ENCODE peak calls at places on chromosomes 13 and 19, in eight cellular contexts. O, V, P, B, E, T, G and F are unnamed samples.

GRCh38 chr13:23655321-23655720 is 85.1 kb downstream of the TNFRSF19 start:
- DNase-seq in O (no peak), V (no peak), P (no peak), B (no peak), E (no peak), T (no peak), G (no peak), F (no peak)

GRCh38 chr19:1967087-1967608 is 26.2 kb downstream of the CSNK1G2 start:
- DNase-seq in O (no peak), V (no peak), P (no peak), B (no peak), E (no peak), T (no peak), G (no peak), F (no peak)

GRCh38 chr13:99392126-99392805 is 85.1 kb upstream of the GPR183 start:
- DNase-seq in O (no peak), V (no peak), P (no peak), B (no peak), E (no peak), T (no peak), G (no peak), F (no peak)

GRCh38 chr19:11052391-11052790 is 36.9 kb upstream of the LDLR start:
- DNase-seq in O (no peak), V (no peak), P (no peak), B (no peak), E (no peak), T (no peak), G (no peak), F (no peak)

GRCh38 chr19:39390460-39390758 is 497 bp downstream of the PAF1 start:
- DNase-seq in O (no peak), V (no peak), P (peak), B (no peak), E (no peak), T (no peak), G (no peak), F (no peak)

GRCh38 chr19:46426506-46427162 is 2.1 kb downstream of the PNMA8C start:
- DNase-seq in O (peak), V (no peak), P (no peak), B (no peak), E (peak), T (peak), G (peak), F (peak)

GRCh38 chr13:51342706-51343105 is 3.2 kb downstream of the SERPINE3 start:
- DNase-seq in O (no peak), V (no peak), P (no peak), B (no peak), E (no peak), T (peak), G (no peak), F (no peak)

GRCh38 chr19:13958043-13958442 is 5.7 kb downstream of the DCAF15 start:
- DNase-seq in O (no peak), V (no peak), P (no peak), B (no peak), E (no peak), T (no peak), G (no peak), F (no peak)

GRCh38 chr19:40278361-40279045 is 6.6 kb downstream of the AKT2 start:
- DNase-seq in O (no peak), V (no peak), P (no peak), B (no peak), E (no peak), T (no peak), G (no peak), F (no peak)

GRCh38 chr13:112510002-112510780 is 77.8 kb downstream of the TUBGCP3 start:
- DNase-seq in O (peak), V (peak), P (no peak), B (no peak), E (no peak), T (peak), G (peak), F (no peak)

GRCh38 chr19:1237027-1237659 is 662 bp downstream of the CBARP start:
- DNase-seq in O (no peak), V (no peak), P (no peak), B (no peak), E (no peak), T (no peak), G (no peak), F (no peak)

GRCh38 chr13:26867451-26868067 is 107.0 kb upstream of the GPR12 start:
- DNase-seq in O (peak), V (no peak), P (no peak), B (no peak), E (peak), T (peak), G (no peak), F (no peak)

GRCh38 chr19:3503036-3503572 is 2.6 kb upstream of the DOHH start:
- DNase-seq in O (no peak), V (no peak), P (no peak), B (no peak), E (no peak), T (no peak), G (no peak), F (no peak)

GRCh38 chr13:63853816-63854215 is 2438.2 kb upstream of the PCDH20 start:
- DNase-seq in O (no peak), V (no peak), P (no peak), B (no peak), E (no peak), T (no peak), G (no peak), F (no peak)

GRCh38 chr13:85997587-85997986 is 198.4 kb upstream of the SLITRK6 start:
- DNase-seq in O (no peak), V (no peak), P (no peak), B (no peak), E (no peak), T (no peak), G (no peak), F (no peak)

GRCh38 chr13:22793598-22794134 is 387.1 kb upstream of the SGCG start:
- DNase-seq in O (peak), V (no peak), P (no peak), B (no peak), E (no peak), T (no peak), G (no peak), F (no peak)

GRCh38 chr13:69912576-69913074 is 195.0 kb upstream of the ATXN8OS start:
- DNase-seq in O (no peak), V (no peak), P (no peak), B (no peak), E (no peak), T (no peak), G (no peak), F (no peak)

GRCh38 chr13:111627596-111627995 is 307.2 kb downstream of the TEX29 start:
- DNase-seq in O (no peak), V (no peak), P (no peak), B (no peak), E (no peak), T (no peak), G (no peak), F (no peak)

GRCh38 chr13:74443623-74444022 is 309.4 kb upstream of the KLF12 start:
- DNase-seq in O (no peak), V (no peak), P (no peak), B (no peak), E (no peak), T (peak), G (no peak), F (no peak)

GRCh38 chr13:90420683-90421082 is 926.8 kb upstream of the MIR17HG start:
- DNase-seq in O (no peak), V (no peak), P (no peak), B (no peak), E (no peak), T (no peak), G (no peak), F (no peak)

GRCh38 chr13:26660185-26660584 is 100.4 kb downstream of the GPR12 start:
- DNase-seq in O (no peak), V (no peak), P (no peak), B (no peak), E (no peak), T (no peak), G (no peak), F (no peak)

GRCh38 chr13:59166174-59166573 is 997.6 kb downstream of the DIAPH3 start:
- DNase-seq in O (no peak), V (no peak), P (no peak), B (no peak), E (no peak), T (no peak), G (no peak), F (no peak)

GRCh38 chr19:35509018-35509652 is 4.3 kb downstream of the DMKN start:
- DNase-seq in O (peak), V (no peak), P (no peak), B (no peak), E (peak), T (no peak), G (no peak), F (no peak)

GRCh38 chr13:72463561-72463960 is 263.9 kb downstream of the MZT1 start:
- DNase-seq in O (peak), V (no peak), P (no peak), B (no peak), E (no peak), T (no peak), G (peak), F (no peak)

GRCh38 chr19:13164370-13165090 is 14.3 kb downstream of the IER2 start:
- DNase-seq in O (peak), V (peak), P (no peak), B (no peak), E (peak), T (peak), G (peak), F (no peak)

GRCh38 chr13:50255639-50256038 is 240.4 kb downstream of the KCNRG start:
- DNase-seq in O (no peak), V (no peak), P (no peak), B (no peak), E (no peak), T (no peak), G (no peak), F (no peak)